ENCODE peak calls at places on chromosomes 4 and X, in ten cellular contexts. R, O, X, K, D, W, E, N, V and T are unnamed samples.

GRCh38 chr4:82643994-82644730 is 82.4 kb upstream of the TMEM150C start:
- DNase-seq in N (no peak), D (no peak), K (no peak), W (no peak), R (no peak), O (no peak), X (no peak), E (no peak), V (no peak), T (no peak)

GRCh38 chr4:68163754-68164153 is 34.1 kb upstream of the TMPRSS11F start:
- DNase-seq in W (no peak), N (no peak), X (no peak), V (no peak), K (no peak), R (no peak), O (no peak), D (no peak), E (no peak), T (no peak)

GRCh38 chrX:47584714-47585113 is 2.5 kb downstream of the TIMP1 start:
- DNase-seq in O (no peak), N (no peak), D (no peak), W (no peak), E (no peak), X (no peak), R (no peak), V (no peak), K (no peak), T (no peak)

GRCh38 chr4:54513231-54513630 is 144.5 kb upstream of the KIT start:
- DNase-seq in V (no peak), N (peak), D (no peak), E (peak), W (no peak), K (peak), O (no peak), X (no peak), R (no peak), T (no peak)

GRCh38 chr4:40204507-40205258 is 7.9 kb downstream of the RHOH start:
- DNase-seq in X (no peak), E (no peak), N (no peak), K (no peak), V (no peak), D (no peak), R (no peak), W (no peak), O (no peak), T (no peak)

GRCh38 chr4:47510506-47511143 is 25.6 kb downstream of the ATP10D start:
- DNase-seq in R (no peak), N (no peak), K (no peak), V (no peak), E (peak), O (no peak), D (no peak), X (no peak), W (no peak), T (no peak)

GRCh38 chrX:19990225-19990518 is 689 bp downstream of the BCLAF3 start:
- DNase-seq in O (no peak), D (no peak), K (no peak), E (no peak), R (no peak), W (no peak), V (no peak), N (no peak), X (no peak), T (no peak)

GRCh38 chr4:1250921-1251772 is 2.2 kb upstream of the CTBP1 start:
- DNase-seq in R (peak), E (no peak), W (no peak), X (no peak), K (no peak), V (no peak), D (no peak), O (no peak), N (peak), T (no peak)

GRCh38 chrX:48045410-48046311 is 25.8 kb downstream of the ZNF630 start:
- DNase-seq in K (peak), X (peak), O (no peak), E (peak), W (no peak), N (no peak), D (peak), R (no peak), V (no peak), T (no peak)

GRCh38 chr4:2762048-2762447 is 5.9 kb upstream of the TNIP2 start:
- DNase-seq in N (no peak), D (no peak), K (no peak), O (no peak), E (no peak), X (no peak), R (no peak), W (no peak), V (no peak), T (no peak)

GRCh38 chr4:3708103-3708510 is 58.1 kb upstream of the ADRA2C start:
- DNase-seq in V (no peak), R (peak), D (peak), E (no peak), O (peak), W (no peak), N (peak), K (no peak), X (peak), T (no peak)

GRCh38 chr4:90441770-90442169 is 314.6 kb downstream of the CCSER1 start:
- DNase-seq in D (no peak), N (no peak), V (no peak), O (no peak), W (no peak), E (no peak), X (no peak), R (no peak), K (no peak), T (no peak)

GRCh38 chrX:116284383-116284782 is 113.8 kb downstream of the AGTR2 start:
- DNase-seq in R (no peak), K (no peak), O (no peak), V (no peak), E (peak), X (no peak), N (no peak), W (no peak), D (no peak), T (no peak)

GRCh38 chrX:12610079-12610478 is 181.1 kb upstream of the PRPS2 start:
- DNase-seq in W (no peak), O (no peak), N (no peak), E (no peak), V (no peak), K (no peak), D (no peak), X (no peak), R (no peak), T (no peak)

GRCh38 chr4:41874873-41875272 is 60.4 kb upstream of the TMEM33 start:
- DNase-seq in D (no peak), K (no peak), O (no peak), E (no peak), V (no peak), N (no peak), X (no peak), R (no peak), W (no peak), T (no peak)

GRCh38 chr4:154998284-154998683 is 210.2 kb upstream of the NPY2R start:
- DNase-seq in D (no peak), N (no peak), V (no peak), O (no peak), E (no peak), K (no peak), X (no peak), W (no peak), R (no peak), T (no peak)
- H3K27ac ChIP-seq in D (no peak), N (no peak), V (no peak), O (no peak), E (no peak), K (no peak), X (no peak), W (no peak), R (no peak), T (no peak)

GRCh38 chr4:122879001-122879400 is 43.4 kb downstream of the NUDT6 start:
- DNase-seq in V (no peak), K (no peak), D (no peak), N (no peak), R (no peak), W (no peak), E (no peak), O (no peak), X (no peak), T (no peak)
- H3K27ac ChIP-seq in V (no peak), K (no peak), D (no peak), N (no peak), R (no peak), W (no peak), E (no peak), O (no peak), X (no peak), T (no peak)

GRCh38 chrX:72294497-72294896 is 11.2 kb downstream of the CITED1 start:
- DNase-seq in O (no peak), N (no peak), K (no peak), V (no peak), D (no peak), W (no peak), E (no peak), R (no peak), X (no peak), T (no peak)
- H3K27ac ChIP-seq in O (no peak), N (no peak), K (no peak), V (no peak), D (no peak), W (no peak), E (no peak), R (no peak), X (no peak), T (no peak)

DNA sequence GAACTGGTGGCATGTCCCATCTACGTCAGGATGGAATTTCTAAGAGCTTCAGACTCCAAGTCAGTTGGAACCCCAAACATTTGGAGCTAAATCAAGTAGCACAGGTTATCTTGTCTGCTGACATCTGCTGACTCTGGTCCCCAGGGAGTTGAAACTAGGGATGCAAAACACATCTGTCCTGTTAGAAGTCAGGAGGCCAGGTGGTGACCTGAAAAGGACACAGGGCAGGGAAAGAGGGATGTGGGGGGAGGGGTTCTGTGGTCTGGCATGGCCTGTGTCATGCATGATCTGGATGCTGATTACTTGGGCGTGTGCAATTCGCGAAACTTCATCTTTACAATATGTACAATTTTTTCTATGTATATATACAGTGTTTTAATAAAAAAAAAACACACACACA is 55.2 kb downstream of the FHDC1 start:
- DNase-seq in D (no peak), K (no peak), E (no peak), N (no peak), O (no peak), R (no peak), V (no peak), X (no peak), W (no peak), T (no peak)
- H3K27ac ChIP-seq in D (no peak), K (no peak), E (no peak), N (no peak), O (no peak), R (no peak), V (peak), X (no peak), W (no peak), T (no peak)

GRCh38 chrX:9267415-9267814 is 197.4 kb upstream of the TBL1X start:
- DNase-seq in E (no peak), D (no peak), W (no peak), X (no peak), R (no peak), V (no peak), N (no peak), K (no peak), O (no peak), T (no peak)

GRCh38 chrX:9272166-9272565 is 192.7 kb upstream of the TBL1X start:
- DNase-seq in K (no peak), E (no peak), D (no peak), N (no peak), R (no peak), X (no peak), V (no peak), W (no peak), O (no peak), T (no peak)

GRCh38 chrX:9273744-9274143 is 191.1 kb upstream of the TBL1X start:
- DNase-seq in R (no peak), K (no peak), O (no peak), E (no peak), V (no peak), W (no peak), D (no peak), X (no peak), N (no peak), T (no peak)

DNA sequence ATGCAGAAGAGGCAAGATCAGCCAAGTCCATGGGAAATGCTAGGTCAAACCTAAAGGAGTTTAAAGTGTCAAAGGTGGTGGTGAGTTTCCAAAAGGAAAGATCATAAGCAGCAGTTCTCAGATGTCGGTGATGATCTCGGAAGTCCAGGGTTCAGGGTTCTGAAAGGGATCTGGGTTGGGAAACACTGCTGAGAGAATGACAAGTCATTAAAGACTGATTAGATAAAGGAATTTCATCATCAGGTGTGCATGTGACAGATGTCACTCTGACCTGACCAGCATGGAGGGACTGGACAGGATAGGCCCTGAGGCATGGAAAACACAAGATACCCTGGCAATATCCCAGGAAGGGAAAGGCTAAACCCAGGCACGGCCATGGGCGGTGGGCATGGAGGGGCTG is 195.7 kb upstream of the TBL1X start:
- DNase-seq in N (no peak), D (no peak), E (no peak), V (no peak), R (no peak), W (no peak), X (no peak), K (no peak), O (no peak), T (no peak)
- H3K27ac ChIP-seq in N (no peak), D (no peak), E (no peak), V (no peak), R (no peak), W (no peak), X (no peak), K (no peak), O (no peak), T (no peak)

GRCh38 chr4:139809207-139810157 is 143.9 kb downstream of the MGST2 start:
- DNase-seq in W (no peak), D (no peak), K (no peak), R (no peak), E (no peak), V (no peak), X (no peak), O (no peak), N (no peak), T (no peak)
- H3K27ac ChIP-seq in W (no peak), D (peak), K (peak), R (peak), E (no peak), V (no peak), X (peak), O (peak), N (no peak), T (no peak)

GRCh38 chr4:80171656-80172055 is 25.6 kb upstream of the PRDM8 start:
- DNase-seq in O (no peak), E (no peak), D (no peak), R (no peak), N (no peak), X (no peak), V (no peak), W (no peak), K (no peak), T (no peak)
- H3K27ac ChIP-seq in O (no peak), E (no peak), D (no peak), R (no peak), N (no peak), X (no peak), V (no peak), W (no peak), K (no peak), T (no peak)

DNA sequence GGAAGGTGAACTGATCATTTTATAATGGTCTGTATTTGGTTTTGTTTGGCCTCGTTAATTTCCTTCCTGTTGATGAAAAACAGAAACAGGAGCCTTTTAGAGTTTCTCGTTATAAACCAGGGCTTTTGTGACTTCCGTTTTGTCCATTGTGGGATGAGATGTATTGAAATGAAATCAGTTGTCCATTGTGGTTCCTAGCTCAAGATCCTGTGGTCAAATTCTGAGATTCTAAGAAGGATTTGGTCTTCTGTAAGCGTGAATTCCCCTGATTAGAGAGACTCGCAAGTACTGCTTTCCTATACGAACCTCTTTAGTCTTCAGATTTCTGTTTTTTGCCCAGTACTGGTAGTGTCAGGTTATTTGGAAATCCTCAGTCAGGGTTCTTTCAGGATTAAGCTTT is 101.7 kb downstream of the RAPGEF2 start:
- DNase-seq in K (no peak), O (peak), E (no peak), N (no peak), V (no peak), W (no peak), X (no peak), D (no peak), R (no peak), T (no peak)
- H3K27ac ChIP-seq in K (peak), O (no peak), E (no peak), N (no peak), V (no peak), W (no peak), X (peak), D (no peak), R (peak), T (no peak)